ENCODE peak calls at places on chromosomes 5 and 9, in nine cellular contexts. One of them, this sample, is unnamed.

GRCh38 chr5:169667896-169668674 is 31.0 kb downstream of the DOCK2 start:
- DNase-seq in neural progenitor cell: no peak
- DNase-seq in MM.1S: no peak
- DNase-seq in hepatocyte: no peak
- DNase-seq in HCT116: no peak
- DNase-seq in PC-3: peak
- DNase-seq in SK-N-SH: peak
- DNase-seq in GM23248: peak
- DNase-seq in GM23338: no peak
- DNase-seq in this sample: no peak

GRCh38 chr5:88438006-88438405 is 169.4 kb upstream of the TMEM161B start:
- DNase-seq in SK-N-SH: no peak
- DNase-seq in HCT116: peak
- DNase-seq in MM.1S: no peak
- DNase-seq in GM23248: peak
- DNase-seq in neural progenitor cell: no peak
- DNase-seq in hepatocyte: no peak
- DNase-seq in GM23338: no peak
- DNase-seq in PC-3: peak
- DNase-seq in this sample: no peak

GRCh38 chr5:109062669-109063068 is 315.0 kb downstream of the FER start:
- DNase-seq in MM.1S: peak
- DNase-seq in GM23338: no peak
- DNase-seq in GM23248: peak
- DNase-seq in hepatocyte: no peak
- DNase-seq in neural progenitor cell: no peak
- DNase-seq in HCT116: no peak
- DNase-seq in PC-3: no peak
- DNase-seq in SK-N-SH: no peak
- DNase-seq in this sample: no peak

GRCh38 chr5:133232435-133232834 is 180.6 kb downstream of the HSPA4 start:
- DNase-seq in SK-N-SH: no peak
- DNase-seq in neural progenitor cell: no peak
- DNase-seq in MM.1S: no peak
- DNase-seq in PC-3: no peak
- DNase-seq in GM23248: no peak
- DNase-seq in HCT116: no peak
- DNase-seq in hepatocyte: no peak
- DNase-seq in GM23338: no peak
- DNase-seq in this sample: no peak

GRCh38 chr9:18820566-18821095 is 212.4 kb downstream of the SAXO1 start:
- DNase-seq in neural progenitor cell: no peak
- DNase-seq in PC-3: no peak
- DNase-seq in MM.1S: no peak
- DNase-seq in GM23248: no peak
- DNase-seq in HCT116: no peak
- DNase-seq in hepatocyte: no peak
- DNase-seq in GM23338: no peak
- DNase-seq in SK-N-SH: no peak
- DNase-seq in this sample: no peak

GRCh38 chr9:125538092-125538473 is 168.9 kb downstream of the MAPKAP1 start:
- DNase-seq in hepatocyte: peak
- DNase-seq in neural progenitor cell: no peak
- DNase-seq in GM23248: peak
- DNase-seq in HCT116: peak
- DNase-seq in MM.1S: no peak
- DNase-seq in PC-3: peak
- DNase-seq in SK-N-SH: no peak
- DNase-seq in GM23338: no peak
- DNase-seq in this sample: no peak

GRCh38 chr5:111337688-111338087 is 113.5 kb downstream of the CAMK4 start:
- DNase-seq in GM23338: no peak
- DNase-seq in SK-N-SH: no peak
- DNase-seq in GM23248: peak
- DNase-seq in HCT116: no peak
- DNase-seq in neural progenitor cell: no peak
- DNase-seq in hepatocyte: no peak
- DNase-seq in MM.1S: no peak
- DNase-seq in PC-3: no peak
- DNase-seq in this sample: no peak

GRCh38 chr5:173454381-173454763 is 126.2 kb upstream of the STC2 start:
- DNase-seq in neural progenitor cell: no peak
- DNase-seq in MM.1S: no peak
- DNase-seq in PC-3: peak
- DNase-seq in GM23338: no peak
- DNase-seq in hepatocyte: peak
- DNase-seq in HCT116: no peak
- DNase-seq in GM23248: peak
- DNase-seq in SK-N-SH: no peak
- DNase-seq in this sample: no peak

GRCh38 chr9:119071636-119072035 is 297.6 kb downstream of the BRINP1 start:
- DNase-seq in GM23248: no peak
- DNase-seq in SK-N-SH: no peak
- DNase-seq in neural progenitor cell: no peak
- DNase-seq in GM23338: no peak
- DNase-seq in hepatocyte: no peak
- DNase-seq in MM.1S: no peak
- DNase-seq in PC-3: no peak
- DNase-seq in HCT116: no peak
- DNase-seq in this sample: no peak

GRCh38 chr5:39955156-39955555 is 530.4 kb upstream of the DAB2 start:
- DNase-seq in GM23248: no peak
- DNase-seq in PC-3: no peak
- DNase-seq in SK-N-SH: no peak
- DNase-seq in neural progenitor cell: no peak
- DNase-seq in GM23338: no peak
- DNase-seq in HCT116: no peak
- DNase-seq in hepatocyte: no peak
- DNase-seq in MM.1S: no peak
- DNase-seq in this sample: no peak

GRCh38 chr5:72021651-72022357 is 85.5 kb upstream of the MAP1B start:
- DNase-seq in MM.1S: no peak
- DNase-seq in GM23248: no peak
- DNase-seq in PC-3: no peak
- DNase-seq in HCT116: no peak
- DNase-seq in neural progenitor cell: no peak
- DNase-seq in hepatocyte: no peak
- DNase-seq in SK-N-SH: no peak
- DNase-seq in GM23338: no peak
- DNase-seq in this sample: no peak

GRCh38 chr9:8315211-8315610 is 515.6 kb upstream of the DMAC1 start:
- DNase-seq in neural progenitor cell: no peak
- DNase-seq in SK-N-SH: no peak
- DNase-seq in HCT116: no peak
- DNase-seq in MM.1S: no peak
- DNase-seq in GM23248: no peak
- DNase-seq in PC-3: no peak
- DNase-seq in hepatocyte: no peak
- DNase-seq in GM23338: no peak
- DNase-seq in this sample: no peak

GRCh38 chr9:36572515-36573418 is at the start of gene MELK:
- DNase-seq in SK-N-SH: peak
- DNase-seq in GM23338: peak
- DNase-seq in GM23248: peak
- DNase-seq in MM.1S: peak
- DNase-seq in PC-3: peak
- DNase-seq in HCT116: peak
- DNase-seq in neural progenitor cell: peak
- DNase-seq in hepatocyte: peak
- DNase-seq in this sample: peak

GRCh38 chr5:149666212-149666852 is 63.8 kb upstream of the PPARGC1B start:
- DNase-seq in SK-N-SH: no peak
- DNase-seq in HCT116: no peak
- DNase-seq in hepatocyte: no peak
- DNase-seq in GM23248: peak
- DNase-seq in GM23338: no peak
- DNase-seq in PC-3: peak
- DNase-seq in MM.1S: no peak
- DNase-seq in neural progenitor cell: no peak
- DNase-seq in this sample: no peak

GRCh38 chr9:27436234-27436633 is 87.9 kb upstream of the IFNK start:
- DNase-seq in hepatocyte: peak
- DNase-seq in HCT116: no peak
- DNase-seq in MM.1S: no peak
- DNase-seq in GM23338: no peak
- DNase-seq in GM23248: no peak
- DNase-seq in SK-N-SH: no peak
- DNase-seq in neural progenitor cell: no peak
- DNase-seq in PC-3: peak
- DNase-seq in this sample: no peak

GRCh38 chr9:10479172-10479571 is 133.6 kb downstream of the PTPRD start:
- DNase-seq in GM23248: peak
- DNase-seq in hepatocyte: peak
- DNase-seq in SK-N-SH: peak
- DNase-seq in HCT116: no peak
- DNase-seq in GM23338: peak
- DNase-seq in MM.1S: no peak
- DNase-seq in PC-3: peak
- DNase-seq in neural progenitor cell: peak
- DNase-seq in this sample: no peak

GRCh38 chr5:69006030-69006429 is 87.8 kb upstream of the SLC30A5 start:
- DNase-seq in SK-N-SH: no peak
- DNase-seq in neural progenitor cell: no peak
- DNase-seq in GM23338: no peak
- DNase-seq in HCT116: no peak
- DNase-seq in MM.1S: no peak
- DNase-seq in PC-3: no peak
- DNase-seq in GM23248: no peak
- DNase-seq in hepatocyte: no peak
- DNase-seq in this sample: no peak

GRCh38 chr5:134267366-134268018 is 41.6 kb upstream of the PPP2CA start:
- DNase-seq in PC-3: peak
- DNase-seq in SK-N-SH: no peak
- DNase-seq in GM23248: peak
- DNase-seq in neural progenitor cell: no peak
- DNase-seq in HCT116: no peak
- DNase-seq in MM.1S: no peak
- DNase-seq in GM23338: no peak
- DNase-seq in hepatocyte: no peak
- DNase-seq in this sample: no peak

GRCh38 chr5:180133971-180134508 is 62.5 kb upstream of the RNF130 start:
- DNase-seq in hepatocyte: no peak
- DNase-seq in PC-3: no peak
- DNase-seq in neural progenitor cell: no peak
- DNase-seq in MM.1S: no peak
- DNase-seq in HCT116: no peak
- DNase-seq in GM23248: no peak
- DNase-seq in GM23338: no peak
- DNase-seq in SK-N-SH: no peak
- DNase-seq in this sample: no peak

GRCh38 chr5:54093861-54094260 is 216.5 kb downstream of the ARL15 start:
- DNase-seq in HCT116: no peak
- DNase-seq in MM.1S: no peak
- DNase-seq in PC-3: no peak
- DNase-seq in hepatocyte: no peak
- DNase-seq in GM23338: no peak
- DNase-seq in SK-N-SH: no peak
- DNase-seq in GM23248: no peak
- DNase-seq in neural progenitor cell: no peak
- DNase-seq in this sample: no peak

GRCh38 chr5:109409061-109409843 is 522 bp downstream of the PJA2 start:
- DNase-seq in HCT116: peak
- DNase-seq in neural progenitor cell: peak
- DNase-seq in MM.1S: peak
- DNase-seq in hepatocyte: peak
- DNase-seq in GM23248: peak
- DNase-seq in PC-3: peak
- DNase-seq in GM23338: peak
- DNase-seq in SK-N-SH: peak
- DNase-seq in this sample: peak

GRCh38 chr5:143772621-143773020 is 39.3 kb upstream of the HMHB1 start:
- DNase-seq in SK-N-SH: no peak
- DNase-seq in GM23248: peak
- DNase-seq in GM23338: no peak
- DNase-seq in MM.1S: no peak
- DNase-seq in neural progenitor cell: no peak
- DNase-seq in hepatocyte: no peak
- DNase-seq in PC-3: no peak
- DNase-seq in HCT116: no peak
- DNase-seq in this sample: no peak

GRCh38 chr5:90585337-90585986 is 26.9 kb downstream of the ADGRV1 start:
- DNase-seq in GM23338: peak
- DNase-seq in PC-3: no peak
- DNase-seq in hepatocyte: no peak
- DNase-seq in GM23248: no peak
- DNase-seq in HCT116: no peak
- DNase-seq in MM.1S: no peak
- DNase-seq in SK-N-SH: no peak
- DNase-seq in neural progenitor cell: no peak
- DNase-seq in this sample: no peak

GRCh38 chr5:59037453-59038168 is 454.7 kb downstream of the RAB3C start:
- DNase-seq in PC-3: no peak
- DNase-seq in hepatocyte: no peak
- DNase-seq in GM23338: no peak
- DNase-seq in GM23248: no peak
- DNase-seq in HCT116: no peak
- DNase-seq in MM.1S: no peak
- DNase-seq in SK-N-SH: no peak
- DNase-seq in neural progenitor cell: no peak
- DNase-seq in this sample: no peak
- H3K4me3 ChIP-seq in PC-3: peak
- H3K4me3 ChIP-seq in hepatocyte: peak
- H3K4me3 ChIP-seq in GM23338: peak
- H3K4me3 ChIP-seq in GM23248: peak
- H3K4me3 ChIP-seq in HCT116: no peak
- H3K4me3 ChIP-seq in MM.1S: no peak
- H3K4me3 ChIP-seq in SK-N-SH: no peak
- H3K4me3 ChIP-seq in neural progenitor cell: no peak
- H3K4me3 ChIP-seq in this sample: no peak

GRCh38 chr5:95669540-95669939 is 13.3 kb downstream of the SPATA9 start:
- DNase-seq in HCT116: no peak
- DNase-seq in SK-N-SH: no peak
- DNase-seq in GM23338: no peak
- DNase-seq in neural progenitor cell: no peak
- DNase-seq in hepatocyte: peak
- DNase-seq in PC-3: no peak
- DNase-seq in GM23248: peak
- DNase-seq in MM.1S: no peak
- DNase-seq in this sample: no peak
- TF ChIP-seq EZH2phosphoT487 in HCT116: no peak
- TF ChIP-seq EZH2phosphoT487 in SK-N-SH: no peak
- TF ChIP-seq EZH2phosphoT487 in GM23338: no peak
- TF ChIP-seq EZH2phosphoT487 in neural progenitor cell: no peak
- TF ChIP-seq EZH2phosphoT487 in hepatocyte: no peak
- TF ChIP-seq EZH2phosphoT487 in PC-3: no peak
- TF ChIP-seq EZH2phosphoT487 in GM23248: no peak
- TF ChIP-seq EZH2phosphoT487 in MM.1S: no peak
- TF ChIP-seq EZH2phosphoT487 in this sample: no peak

GRCh38 chr5:176416965-176417364 is 626 bp upstream of the CLTB start:
- DNase-seq in SK-N-SH: no peak
- DNase-seq in MM.1S: no peak
- DNase-seq in GM23338: no peak
- DNase-seq in HCT116: no peak
- DNase-seq in GM23248: no peak
- DNase-seq in PC-3: no peak
- DNase-seq in hepatocyte: no peak
- DNase-seq in neural progenitor cell: no peak
- DNase-seq in this sample: no peak
- H3K4me3 ChIP-seq in SK-N-SH: peak
- H3K4me3 ChIP-seq in MM.1S: peak
- H3K4me3 ChIP-seq in GM23338: peak
- H3K4me3 ChIP-seq in HCT116: no peak
- H3K4me3 ChIP-seq in GM23248: peak
- H3K4me3 ChIP-seq in PC-3: peak
- H3K4me3 ChIP-seq in hepatocyte: no peak
- H3K4me3 ChIP-seq in neural progenitor cell: peak
- H3K4me3 ChIP-seq in this sample: peak

GRCh38 chr5:34460496-34460895 is 195.6 kb upstream of the RAI14 start:
- DNase-seq in hepatocyte: no peak
- DNase-seq in neural progenitor cell: no peak
- DNase-seq in MM.1S: no peak
- DNase-seq in SK-N-SH: no peak
- DNase-seq in GM23248: peak
- DNase-seq in HCT116: no peak
- DNase-seq in GM23338: no peak
- DNase-seq in PC-3: no peak
- DNase-seq in this sample: no peak
- TF ChIP-seq EZH2phosphoT487 in hepatocyte: no peak
- TF ChIP-seq EZH2phosphoT487 in neural progenitor cell: no peak
- TF ChIP-seq EZH2phosphoT487 in MM.1S: no peak
- TF ChIP-seq EZH2phosphoT487 in SK-N-SH: no peak
- TF ChIP-seq EZH2phosphoT487 in GM23248: no peak
- TF ChIP-seq EZH2phosphoT487 in HCT116: no peak
- TF ChIP-seq EZH2phosphoT487 in GM23338: no peak
- TF ChIP-seq EZH2phosphoT487 in PC-3: no peak
- TF ChIP-seq EZH2phosphoT487 in this sample: no peak